ENCODE peak calls at places on chromosomes 1 and 21, in ten cellular contexts. I is transverse colon, P is uterus, C is IMR-90, E is suprapubic skin, N is GM12878, B is breast epithelium, Y is stomach, U is heart left ventricle, K is testis. L is an unnamed sample.
A peak's percentile ranks its signal among the peaks of the same experiment; 100 is the strongest.

GRCh38 chr1:179007233-179007632 is 18.5 kb upstream of the FAM20B start:
- DNase-seq in C (no peak), U (no peak), E (no peak), K (no peak), I (no peak), P (no peak), B (no peak), N (no peak), Y (no peak), L (no peak)

GRCh38 chr1:54876814-54877213 is 10.2 kb downstream of the DHCR24 start:
- DNase-seq in E (no peak), N (no peak), P (no peak), Y (no peak), I (no peak), B (no peak), U (no peak), K (no peak), C (no peak), L (no peak)

GRCh38 chr1:62237950-62238374 is 43.3 kb downstream of the L1TD1 start:
- DNase-seq in U (no peak), P (no peak), N (no peak), K (no peak), B (no peak), E (no peak), I (no peak), Y (no peak), C (no peak), L (no peak)

GRCh38 chr1:225813250-225813964 is 3.5 kb downstream of the EPHX1 start:
- DNase-seq in N (no peak), I (peak; percentile 62), C (peak; percentile 62), P (peak; percentile 84), U (peak; percentile 72), Y (peak; percentile 42), E (peak; percentile 87), K (peak; percentile 81), B (no peak), L (peak; percentile 73)

GRCh38 chr1:237124856-237125462 is 83.0 kb downstream of the RYR2 start:
- DNase-seq in Y (no peak), I (no peak), N (no peak), B (no peak), K (peak; percentile 54), C (no peak), P (no peak), U (no peak), E (no peak), L (no peak)

GRCh38 chr1:98398649-98399048 is 262.9 kb upstream of the SNX7 start:
- DNase-seq in N (no peak), E (no peak), I (no peak), Y (no peak), U (no peak), C (no peak), K (no peak), B (no peak), P (no peak), L (no peak)

GRCh38 chr1:55478742-55479141 is 263.6 kb upstream of the USP24 start:
- DNase-seq in C (peak; percentile 51), U (no peak), Y (no peak), I (no peak), B (no peak), E (no peak), N (no peak), P (no peak), K (no peak), L (no peak)

GRCh38 chr1:227893696-227894305 is 53.9 kb downstream of the WNT9A start:
- DNase-seq in C (no peak), K (peak; percentile 8), Y (no peak), B (peak; percentile 57), N (no peak), U (no peak), E (peak; percentile 51), P (no peak), I (no peak), L (no peak)

GRCh38 chr21:42140196-42140934 is 69.2 kb downstream of the UMODL1 start:
- DNase-seq in P (no peak), C (no peak), Y (no peak), K (no peak), N (no peak), E (no peak), B (no peak), U (no peak), I (no peak), L (no peak)

GRCh38 chr1:184805667-184806295 is 51.1 kb upstream of the EDEM3 start:
- DNase-seq in N (peak; percentile 55), B (peak; percentile 91), I (peak; percentile 91), U (peak; percentile 87), C (peak; percentile 83), E (peak; percentile 92), Y (peak; percentile 95), P (peak; percentile 91), K (peak; percentile 95), L (peak; percentile 96)

GRCh38 chr1:100832676-100833469 is 61.8 kb downstream of the EXTL2 start:
- DNase-seq in I (no peak), B (no peak), Y (no peak), E (no peak), P (no peak), U (no peak), C (no peak), N (no peak), K (no peak), L (no peak)

GRCh38 chr1:100835866-100836842 is 58.5 kb downstream of the EXTL2 start:
- DNase-seq in Y (no peak), I (no peak), N (no peak), P (no peak), K (no peak), U (no peak), C (peak; percentile 18), B (no peak), E (no peak), L (no peak)

GRCh38 chr1:100834779-100835645 is 59.6 kb downstream of the EXTL2 start:
- DNase-seq in C (peak; percentile 11), Y (no peak), K (no peak), B (no peak), P (no peak), E (no peak), U (no peak), I (no peak), N (no peak), L (no peak)
- TF ChIP-seq CTCF in C (peak; percentile 26), Y (no peak), K (no peak), B (no peak), P (no peak), E (no peak), U (peak; percentile 47), I (peak; percentile 20), N (peak; percentile 35), L (peak; percentile 22)

DNA sequence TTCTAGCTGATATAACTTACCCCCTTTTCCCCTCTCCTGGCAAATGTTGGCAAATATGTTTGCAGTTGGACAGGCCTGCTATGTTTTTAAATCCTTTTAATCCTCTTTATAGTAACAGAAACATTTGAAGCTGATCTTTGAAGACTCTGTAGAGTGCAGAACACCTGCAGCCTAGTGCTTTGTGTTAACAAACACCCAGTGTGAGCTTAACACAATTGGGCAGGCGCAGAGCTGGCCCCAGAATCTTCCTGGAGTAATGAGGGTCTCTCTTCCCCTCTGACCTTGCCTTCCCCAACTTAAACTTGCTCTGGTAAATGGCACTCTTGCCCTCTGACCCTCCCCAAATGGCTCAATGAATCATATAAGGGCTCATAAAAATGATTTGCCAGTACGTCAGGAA is 247.9 kb upstream of the LYPLAL1 start:
- DNase-seq in K (no peak), P (no peak), E (no peak), N (no peak), C (no peak), I (no peak), Y (no peak), U (no peak), B (no peak), L (no peak)
- H3K4me1 ChIP-seq in K (no peaks in the 10 kb centered on the region), P (no peaks in the 10 kb centered on the region), E (no peaks in the 10 kb centered on the region), N (no peaks in the 10 kb centered on the region), C (no peaks in the 10 kb centered on the region), I (no peaks in the 10 kb centered on the region), Y (no peaks in the 10 kb centered on the region), U (no peaks in the 10 kb centered on the region), B (no peaks in the 10 kb centered on the region), L (no peaks in the 10 kb centered on the region)

GRCh38 chr1:192578144-192578909 is 2.8 kb downstream of the RGS1 start:
- DNase-seq in E (no peak), K (no peak), P (no peak), U (no peak), N (no peak), B (no peak), I (no peak), Y (no peak), C (no peak), L (no peak)

GRCh38 chr1:192575499-192576189 is at the start of gene RGS1:
- DNase-seq in B (no peak), N (peak; percentile 97), P (no peak), U (peak; percentile 21), C (no peak), K (peak; percentile 41), Y (peak; percentile 56), I (peak; percentile 76), E (no peak), L (peak; percentile 72)

GRCh38 chr1:192579319-192579738 is 3.8 kb downstream of the RGS1 start:
- DNase-seq in Y (no peak), I (no peak), N (no peak), U (no peak), C (peak; percentile 28), E (no peak), P (no peak), K (no peak), B (no peak), L (no peak)

GRCh38 chr1:192577145-192578140 is 1.9 kb downstream of the RGS1 start:
- DNase-seq in E (no peak), P (no peak), U (no peak), I (no peak), K (no peak), C (no peak), Y (no peak), N (no peak), B (no peak), L (no peak)

GRCh38 chr1:192576190-192577144 is 894 bp downstream of the RGS1 start:
- DNase-seq in B (no peak), P (no peak), I (no peak), N (no peak), Y (no peak), K (no peak), C (no peak), E (no peak), U (no peak), L (no peak)
- TF ChIP-seq POLR2A in B (no peak), P (no peak), I (no peak), N (no peak), Y (no peak), K (no peak), C (no peak), E (no peak), U (no peak), L (no peak)

GRCh38 chr21:41071410-41071809 is 96.5 kb upstream of the BACE2 start:
- DNase-seq in N (no peak), E (no peak), I (no peak), B (no peak), P (no peak), K (peak; percentile 45), C (no peak), U (no peak), Y (no peak), L (no peak)
- TF ChIP-seq CTCF in N (no peak), E (no peak), I (no peak), B (no peak), P (no peak), K (no peak), C (no peak), U (no peak), Y (no peak), L (no peak)

DNA sequence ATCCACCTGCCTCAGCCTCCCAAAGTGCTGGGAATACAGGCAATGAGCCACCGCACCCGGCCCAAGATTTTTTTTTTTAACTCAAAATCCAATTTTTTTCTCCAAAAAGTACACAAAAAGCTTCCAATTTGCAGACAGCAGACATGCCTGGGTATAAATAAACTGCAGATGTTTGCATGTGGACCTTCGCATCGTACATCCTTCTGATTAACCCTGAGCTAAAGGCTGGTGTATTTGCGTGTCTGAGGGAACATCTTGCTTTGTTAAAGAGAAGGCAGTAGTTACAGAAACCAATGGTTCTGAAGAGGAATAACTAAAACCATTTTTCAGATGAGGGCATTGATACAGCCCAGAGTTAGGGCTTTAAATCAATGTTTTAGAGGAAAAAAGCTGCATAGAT is 12.7 kb downstream of the BCAR3 start:
- DNase-seq in E (no peak), I (no peak), P (no peak), B (no peak), K (no peak), N (no peak), Y (no peak), U (no peak), C (no peak), L (no peak)
- H3K4me1 ChIP-seq in E (peaks cover 97% of the 10 kb centered on the region), I (peaks cover 62% of the 10 kb centered on the region), P (no peaks in the 10 kb centered on the region), B (peaks cover 16% of the 10 kb centered on the region), K (peaks cover 88% of the 10 kb centered on the region), N (no peaks in the 10 kb centered on the region), Y (peaks cover 53% of the 10 kb centered on the region), U (peaks cover 93% of the 10 kb centered on the region), C (peaks cover 52% of the 10 kb centered on the region), L (no peaks in the 10 kb centered on the region)